ENCODE peak calls at places on chromosomes 3 and 15, in ten cellular contexts. G, B, T, F, Y, Q, Z, C, I and K are unnamed samples.

GRCh38 chr15:64343841-64344240 is 12.1 kb downstream of the CSNK1G1 start:
- DNase-seq in G (no peak), B (no peak), T (no peak), F (no peak), Y (no peak), Q (no peak), Z (no peak), C (no peak), I (no peak), K (no peak)

GRCh38 chr3:107962946-107963345 is 127.9 kb downstream of the CD47 start:
- DNase-seq in G (no peak), B (no peak), T (no peak), F (no peak), Y (no peak), Q (no peak), Z (peak; percentile 33), C (no peak), I (no peak), K (no peak)

GRCh38 chr3:129277829-129278271 is 820 bp upstream of the HMCES start:
- DNase-seq in G (peak; percentile 18), B (no peak), T (no peak), F (no peak), Y (no peak), Q (no peak), Z (no peak), C (no peak), I (no peak), K (no peak)

GRCh38 chr15:82963356-82964341 is 11.1 kb upstream of the HOMER2 start:
- DNase-seq in G (no peak), B (no peak), T (no peak), F (no peak), Y (no peak), Q (no peak), Z (no peak), C (peak; percentile 41), I (no peak), K (no peak)

GRCh38 chr3:70550723-70551319 is 238.4 kb upstream of the MDFIC2 start:
- DNase-seq in G (peak; percentile 64), B (peak; percentile 82), T (peak; percentile 73), F (peak; percentile 62), Y (peak; percentile 70), Q (peak; percentile 48), Z (peak; percentile 27), C (peak; percentile 65), I (peak; percentile 73), K (peak; percentile 7)

GRCh38 chr3:186588619-186589018 is 18.1 kb downstream of the DNAJB11 start:
- DNase-seq in G (no peak), B (no peak), T (no peak), F (no peak), Y (no peak), Q (no peak), Z (peak; percentile 35), C (no peak), I (no peak), K (no peak)

GRCh38 chr15:80776420-80777045 is 2.6 kb upstream of the CEMIP start:
- DNase-seq in G (peak; percentile 70), B (peak; percentile 70), T (peak; percentile 77), F (peak; percentile 16), Y (peak; percentile 81), Q (peak; percentile 37), Z (peak; percentile 14), C (peak; percentile 45), I (peak; percentile 81), K (no peak)

GRCh38 chr15:35195031-35195430 is 109.9 kb upstream of the NANOGP8 start:
- DNase-seq in G (no peak), B (no peak), T (no peak), F (no peak), Y (no peak), Q (no peak), Z (no peak), C (no peak), I (no peak), K (no peak)

GRCh38 chr3:14432996-14433572 is 30.7 kb downstream of the SLC6A6 start:
- DNase-seq in G (no peak), B (peak; percentile 62), T (no peak), F (no peak), Y (no peak), Q (no peak), Z (no peak), C (no peak), I (no peak), K (no peak)

GRCh38 chr15:64089553-64090280 is 3.9 kb downstream of the CIAO2A start:
- DNase-seq in G (no peak), B (no peak), T (no peak), F (no peak), Y (no peak), Q (no peak), Z (no peak), C (no peak), I (no peak), K (no peak)

GRCh38 chr15:47711654-47712053 is 5.7 kb upstream of the SEMA6D start:
- DNase-seq in G (no peak), B (no peak), T (no peak), F (no peak), Y (no peak), Q (no peak), Z (no peak), C (no peak), I (no peak), K (no peak)

GRCh38 chr15:25248583-25249235 is 190.1 kb downstream of the UBE3A start:
- DNase-seq in G (peak; percentile 1), B (peak; percentile 54), T (no peak), F (no peak), Y (no peak), Q (no peak), Z (no peak), C (peak; percentile 4), I (no peak), K (no peak)
- H3K9me3 ChIP-seq in G (peaks cover 29% of the 10 kb centered on the region), B (no peaks in the 10 kb centered on the region), T (peaks cover 24% of the 10 kb centered on the region), F (peaks cover 4% of the 10 kb centered on the region), Y (no peaks in the 10 kb centered on the region), Q (no peaks in the 10 kb centered on the region), Z (no peaks in the 10 kb centered on the region), C (no peaks in the 10 kb centered on the region), I (no peaks in the 10 kb centered on the region), K (peaks cover 6% of the 10 kb centered on the region)

DNA sequence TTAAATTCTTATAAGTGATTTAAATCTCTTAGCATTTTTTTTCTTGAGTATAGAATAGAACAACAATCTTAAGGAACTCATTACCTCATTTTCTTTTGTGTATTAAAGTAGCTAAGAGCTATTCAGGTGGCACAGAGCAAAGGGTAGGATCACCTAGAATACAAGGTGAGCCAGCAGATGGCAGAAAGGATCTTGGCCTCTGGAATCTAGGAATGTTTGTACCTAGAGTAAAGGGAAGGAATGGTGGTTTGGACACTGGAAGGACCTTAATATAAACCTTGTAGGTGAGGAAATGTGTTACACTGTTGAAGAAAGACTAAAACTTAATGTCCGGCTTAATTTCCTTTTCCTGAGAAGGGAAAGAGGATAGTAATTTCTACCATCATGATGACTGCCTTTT is 89.0 kb downstream of the GHSR start:
- DNase-seq in G (no peak), B (no peak), T (no peak), F (no peak), Y (no peak), Q (no peak), Z (no peak), C (no peak), I (no peak), K (no peak)
- TF ChIP-seq CTCF in G (no peak), B (no peak), T (no peak), F (no peak), Y (no peak), Q (no peak), Z (no peak), C (no peak), I (no peak), K (no peak)

DNA sequence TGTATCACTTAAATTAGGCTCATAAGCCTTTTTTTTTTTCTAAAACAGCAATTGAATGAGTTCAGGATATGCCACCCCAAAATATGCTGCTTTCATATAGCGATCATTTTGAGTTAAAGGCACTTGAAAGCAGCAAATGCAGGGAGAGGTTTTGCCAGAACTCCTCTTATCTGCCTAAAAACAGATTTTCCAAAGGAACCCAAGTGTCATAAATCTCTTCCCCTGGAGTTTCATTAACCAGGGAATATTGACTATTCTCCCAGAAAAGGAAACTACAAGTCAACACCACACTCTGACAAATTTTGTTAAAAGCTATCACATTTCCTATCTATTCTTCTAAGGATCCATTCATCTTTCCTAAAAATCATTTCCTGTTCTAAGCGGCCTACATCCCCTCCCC is 11.3 kb downstream of the DNAAF4 start:
- DNase-seq in G (no peak), B (no peak), T (no peak), F (no peak), Y (no peak), Q (no peak), Z (no peak), C (no peak), I (no peak), K (no peak)
- H3K27me3 ChIP-seq in G (no peaks in the 10 kb centered on the region), B (no peaks in the 10 kb centered on the region), T (no peaks in the 10 kb centered on the region), F (no peaks in the 10 kb centered on the region), Y (no peaks in the 10 kb centered on the region), Q (no peaks in the 10 kb centered on the region), Z (no peaks in the 10 kb centered on the region), C (no peaks in the 10 kb centered on the region), I (no peaks in the 10 kb centered on the region), K (no peaks in the 10 kb centered on the region)

GRCh38 chr15:25062551-25063430 is 108.0 kb downstream of the SNRPN start:
- DNase-seq in G (no peak), B (no peak), T (peak; percentile 55), F (no peak), Y (no peak), Q (no peak), Z (no peak), C (no peak), I (no peak), K (no peak)

GRCh38 chr15:25061808-25062550 is 107.2 kb downstream of the SNRPN start:
- DNase-seq in G (no peak), B (peak; percentile 46), T (peak; percentile 46), F (no peak), Y (no peak), Q (no peak), Z (no peak), C (no peak), I (no peak), K (no peak)

GRCh38 chr15:25059698-25060471 is 105.1 kb downstream of the SNRPN start:
- DNase-seq in G (no peak), B (peak; percentile 32), T (peak; percentile 55), F (no peak), Y (no peak), Q (no peak), Z (no peak), C (no peak), I (no peak), K (no peak)

GRCh38 chr15:25060472-25060803 is 105.7 kb downstream of the SNRPN start:
- DNase-seq in G (no peak), B (peak; percentile 42), T (no peak), F (no peak), Y (no peak), Q (no peak), Z (no peak), C (no peak), I (no peak), K (no peak)

DNA sequence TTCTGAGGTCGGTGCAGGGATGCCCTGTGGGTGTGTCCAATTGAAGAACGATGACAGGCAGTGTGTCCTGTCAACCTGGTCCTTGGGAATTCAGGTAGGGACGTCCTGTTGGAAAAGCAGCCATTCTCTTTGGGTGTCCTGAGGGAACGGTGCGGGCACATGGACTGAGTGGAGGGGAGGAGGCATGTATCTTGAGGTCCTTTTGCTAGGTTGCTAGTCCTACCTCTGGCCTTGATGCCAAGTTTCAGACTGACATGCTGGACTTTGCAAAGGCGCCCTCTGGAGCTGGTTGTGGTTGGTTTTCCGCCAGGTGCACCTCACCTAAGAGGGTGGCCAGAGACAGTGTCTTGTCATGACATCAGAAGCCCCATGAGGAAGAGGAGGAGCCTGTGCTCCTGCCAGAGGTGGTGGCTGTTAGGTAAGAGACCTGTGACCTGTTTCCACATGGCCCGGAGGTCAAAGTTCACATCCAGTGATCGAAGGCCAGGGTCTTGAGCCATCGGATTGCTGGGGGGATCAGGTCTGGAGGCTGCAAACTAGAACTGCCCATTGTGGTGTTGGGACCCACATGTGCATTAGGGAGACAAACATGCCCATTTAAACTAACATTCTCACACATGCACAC is 106.3 kb downstream of the SNRPN start:
- DNase-seq in G (no peak), B (no peak), T (peak; percentile 41), F (no peak), Y (no peak), Q (no peak), Z (no peak), C (no peak), I (no peak), K (no peak)
- H3K9me3 ChIP-seq in G (peaks cover 100% of the 10 kb centered on the region), B (peaks cover 100% of the 10 kb centered on the region), T (peaks cover 100% of the 10 kb centered on the region), F (peaks cover 100% of the 10 kb centered on the region), Y (peaks cover 41% of the 10 kb centered on the region), Q (peaks cover 10% of the 10 kb centered on the region), Z (peaks cover 3% of the 10 kb centered on the region), C (peaks cover 98% of the 10 kb centered on the region), I (peaks cover 98% of the 10 kb centered on the region), K (peaks cover 100% of the 10 kb centered on the region)